ENCODE peak calls at places on chromosome 19, in five cellular contexts. Z, A, L, U and H are unnamed samples. For H3K27me3, the result is how much of the 10 kb centered on the place peaks cover.

GRCh38 chr19:37654118-37654517 is 1.1 kb downstream of the ZFP30 start:
- ATAC-seq in U (no peak), L (no peak), Z (no peak), A (no peak), H (no peak)

GRCh38 chr19:29748996-29749395 is 33.9 kb upstream of the C19orf12 start:
- ATAC-seq in Z (no peak), U (no peak), L (no peak), A (no peak), H (no peak)

GRCh38 chr19:11814707-11815050 is 606 bp downstream of the ZNF440 start:
- ATAC-seq in Z (peak), L (peak), A (peak), U (peak), H (no peak)

GRCh38 chr19:33291623-33292534 is 10.5 kb downstream of the CEBPA start:
- ATAC-seq in Z (peak), A (peak), L (no peak), U (no peak), H (no peak)

GRCh38 chr19:31015778-31016177 is 333.5 kb downstream of the TSHZ3 start:
- ATAC-seq in U (no peak), Z (no peak), A (no peak), L (no peak), H (no peak)

GRCh38 chr19:13844130-13844631 is 32.8 kb upstream of the NANOS3 start:
- ATAC-seq in U (no peak), Z (no peak), L (no peak), A (no peak), H (no peak)

GRCh38 chr19:5951338-5951861 is 26.5 kb downstream of the RANBP3 start:
- ATAC-seq in U (no peak), Z (no peak), L (peak), A (no peak), H (no peak)

GRCh38 chr19:602391-603301 is 13.0 kb downstream of the HCN2 start:
- ATAC-seq in U (no peak), Z (no peak), A (no peak), L (no peak), H (no peak)

GRCh38 chr19:19546751-19547162 is 8.7 kb downstream of the CILP2 start:
- ATAC-seq in A (no peak), U (no peak), L (no peak), Z (peak), H (no peak)

GRCh38 chr19:34259367-34259865 is 5.1 kb downstream of the GARRE1 start:
- ATAC-seq in U (no peak), L (no peak), Z (no peak), A (no peak), H (no peak)

GRCh38 chr19:31342926-31343325 is 6.3 kb downstream of the TSHZ3 start:
- ATAC-seq in L (no peak), U (no peak), Z (no peak), A (no peak), H (no peak)

GRCh38 chr19:43353606-43354304 is at the start of gene CD177:
- ATAC-seq in U (peak), L (no peak), Z (no peak), A (no peak), H (no peak)

GRCh38 chr19:55285225-55285890 is 1.6 kb downstream of the BRSK1 start:
- ATAC-seq in Z (peak), A (no peak), L (no peak), U (no peak), H (no peak)

GRCh38 chr19:42115705-42116104 is 16.5 kb downstream of the POU2F2 start:
- ATAC-seq in L (no peak), U (no peak), A (no peak), Z (no peak), H (no peak)

GRCh38 chr19:31000913-31001312 is 348.3 kb downstream of the TSHZ3 start:
- ATAC-seq in A (no peak), L (no peak), U (no peak), Z (no peak), H (no peak)

GRCh38 chr19:51750381-51751124 is 1.1 kb downstream of the FPR1 start:
- ATAC-seq in A (peak), U (no peak), L (no peak), Z (no peak), H (no peak)

GRCh38 chr19:3683405-3683865 is 16.8 kb downstream of the PIP5K1C start:
- ATAC-seq in L (peak), U (peak), A (no peak), Z (no peak), H (peak)

GRCh38 chr19:12737666-12738351 is 512 bp downstream of the GET3 start:
- ATAC-seq in L (peak), U (no peak), Z (peak), A (no peak), H (peak)

GRCh38 chr19:3465552-3465951 is 14.8 kb downstream of the SMIM24 start:
- ATAC-seq in Z (no peak), L (no peak), U (peak), A (no peak), H (no peak)

GRCh38 chr19:39199025-39199424 is 2.3 kb downstream of the NCCRP1 start:
- ATAC-seq in U (peak), L (peak), A (peak), Z (peak), H (peak)

GRCh38 chr19:42850981-42851717 is 28.4 kb downstream of the PSG1 start:
- ATAC-seq in Z (no peak), U (no peak), A (peak), L (no peak), H (peak)

GRCh38 chr19:38831142-38831605 is 420 bp downstream of the ECH1 start:
- ATAC-seq in L (peak), A (peak), U (peak), Z (peak), H (peak)

GRCh38 chr19:51365211-51366049 is 758 bp downstream of the ETFB start:
- ATAC-seq in Z (peak), U (peak), A (no peak), L (peak), H (no peak)

GRCh38 chr19:9175326-9175725 is 3.5 kb upstream of the OR7D2 start:
- ATAC-seq in L (no peak), U (no peak), A (no peak), Z (no peak), H (no peak)

GRCh38 chr19:34255546-34255945 is 1.2 kb downstream of the GARRE1 start:
- ATAC-seq in L (no peak), A (no peak), Z (no peak), U (no peak), H (no peak)

GRCh38 chr19:37932985-37933953 is 26.3 kb downstream of the SIPA1L3 start:
- ATAC-seq in L (peak), Z (peak), U (no peak), A (peak), H (no peak)

GRCh38 chr19:7507884-7508283 is 8.0 kb upstream of the ZNF358 start:
- ATAC-seq in Z (peak), L (peak), U (peak), A (peak), H (peak)

GRCh38 chr19:7326105-7326877 is 22.4 kb upstream of the ARHGEF18 start:
- ATAC-seq in U (peak), L (peak), A (no peak), Z (no peak), H (no peak)

GRCh38 chr19:6219147-6219525 is 60.6 kb downstream of the MLLT1 start:
- ATAC-seq in U (no peak), L (no peak), Z (no peak), A (no peak), H (no peak)

GRCh38 chr19:40413291-40413994 is at the start of gene PRX:
- ATAC-seq in A (no peak), L (no peak), Z (no peak), U (no peak), H (no peak)
- H3K27me3 ChIP-seq in A (under half), L (under half), Z (under half), U (under half), H (under half)

GRCh38 chr19:10223488-10224213 is 7.5 kb downstream of the S1PR2 start:
- ATAC-seq in Z (no peak), L (no peak), U (peak), A (no peak), H (no peak)

GRCh38 chr19:10217085-10217484 is 14.0 kb downstream of the S1PR2 start:
- ATAC-seq in U (peak), L (no peak), Z (peak), A (no peak), H (no peak)

GRCh38 chr19:10222201-10222890 is 8.8 kb downstream of the S1PR2 start:
- ATAC-seq in U (no peak), L (no peak), A (no peak), Z (no peak), H (no peak)

GRCh38 chr19:10219678-10220077 is 11.5 kb downstream of the S1PR2 start:
- ATAC-seq in U (peak), A (no peak), L (peak), Z (peak), H (no peak)

GRCh38 chr19:10220695-10221094 is 10.4 kb downstream of the S1PR2 start:
- ATAC-seq in L (no peak), U (no peak), A (no peak), Z (no peak), H (no peak)
- TF ChIP-seq EP300 in L (no peak), U (no peak), A (no peak), Z (no peak), H (no peak)

GRCh38 chr19:36149673-36150406 is 2.4 kb downstream of the COX7A1 start:
- ATAC-seq in U (no peak), A (no peak), L (no peak), Z (peak), H (no peak)

GRCh38 chr19:36152886-36153525 is 759 bp upstream of the COX7A1 start:
- ATAC-seq in U (no peak), Z (no peak), L (no peak), A (no peak), H (peak)

GRCh38 chr19:36152061-36152885 is at the start of gene COX7A1:
- ATAC-seq in U (peak), L (no peak), Z (no peak), A (peak), H (peak)

GRCh38 chr19:36150586-36150985 is 1.7 kb downstream of the COX7A1 start:
- ATAC-seq in A (no peak), L (no peak), Z (no peak), U (no peak), H (no peak)

DNA sequence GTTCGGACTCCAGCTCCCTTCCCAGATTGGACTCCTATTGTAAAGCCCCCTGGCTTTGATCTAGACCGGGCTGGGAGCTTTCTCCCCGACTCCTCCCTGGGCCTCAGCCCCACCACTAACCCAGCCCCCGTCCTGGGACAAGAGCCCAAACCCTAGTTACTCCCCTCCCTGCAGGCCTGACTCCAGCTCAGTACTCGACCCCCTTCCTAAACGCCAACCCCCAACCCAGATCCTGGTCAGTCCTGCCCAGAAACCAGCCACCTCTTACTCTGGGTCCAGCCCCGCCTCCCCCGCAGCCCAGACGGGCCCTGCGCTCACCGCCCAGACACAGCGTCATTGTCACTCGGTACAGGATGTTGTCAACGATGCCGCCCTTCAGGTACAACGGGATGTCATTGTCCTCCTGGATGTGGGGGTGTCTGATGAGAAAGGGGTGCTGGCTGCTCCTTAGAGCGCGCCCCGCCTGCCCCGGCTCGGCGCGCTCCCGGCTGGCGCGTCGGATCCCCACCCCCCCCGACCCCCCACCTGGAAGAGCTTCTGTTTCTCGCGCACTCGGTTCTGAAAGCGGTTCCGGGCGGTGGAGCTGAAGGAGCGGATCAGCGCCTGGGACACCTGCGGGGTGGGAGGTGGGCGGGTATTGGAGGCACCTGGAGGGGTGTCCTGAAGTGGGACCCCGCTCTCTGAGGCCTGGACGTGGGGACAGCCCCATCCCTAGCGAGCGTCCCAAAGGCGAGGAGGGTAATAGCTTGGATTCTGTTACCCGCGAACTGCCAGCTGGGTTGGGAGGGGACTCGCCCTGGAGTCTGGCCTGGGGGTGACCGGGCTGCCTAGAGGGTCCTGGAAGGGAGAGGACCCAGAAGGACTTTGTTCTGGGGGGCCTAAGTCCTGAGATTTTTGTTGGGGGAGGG is 849 bp downstream of the COX7A1 start:
- ATAC-seq in A (peak), U (peak), L (no peak), Z (no peak), H (peak)
- TF ChIP-seq POLR2A in A (peak), U (no peak), L (peak), Z (no peak), H (peak)

DNA sequence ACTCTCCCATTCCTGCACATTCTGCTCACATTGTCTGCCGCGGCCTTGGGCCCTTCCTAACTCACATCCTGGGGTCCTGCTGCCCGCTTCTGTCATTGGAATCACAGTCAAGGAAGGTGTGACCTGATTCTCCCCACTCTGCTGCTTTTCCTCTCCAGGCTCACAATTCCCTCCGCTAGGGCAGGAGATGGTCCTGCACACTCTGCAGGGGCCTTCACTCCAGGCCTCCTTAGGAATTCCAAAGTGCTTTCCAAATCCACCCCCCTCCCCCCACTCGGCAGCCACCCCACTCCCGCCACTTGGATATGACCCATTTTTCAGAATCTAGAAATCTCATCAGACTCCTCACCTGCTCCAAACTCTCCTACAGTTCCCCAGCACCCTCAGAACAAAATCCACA is 3.1 kb upstream of the SLC5A5 start:
- ATAC-seq in Z (no peak), L (no peak), U (no peak), A (no peak), H (no peak)
- H3K27me3 ChIP-seq in Z (under half), L (under half), U (under half), A (under half), H (under half)

DNA sequence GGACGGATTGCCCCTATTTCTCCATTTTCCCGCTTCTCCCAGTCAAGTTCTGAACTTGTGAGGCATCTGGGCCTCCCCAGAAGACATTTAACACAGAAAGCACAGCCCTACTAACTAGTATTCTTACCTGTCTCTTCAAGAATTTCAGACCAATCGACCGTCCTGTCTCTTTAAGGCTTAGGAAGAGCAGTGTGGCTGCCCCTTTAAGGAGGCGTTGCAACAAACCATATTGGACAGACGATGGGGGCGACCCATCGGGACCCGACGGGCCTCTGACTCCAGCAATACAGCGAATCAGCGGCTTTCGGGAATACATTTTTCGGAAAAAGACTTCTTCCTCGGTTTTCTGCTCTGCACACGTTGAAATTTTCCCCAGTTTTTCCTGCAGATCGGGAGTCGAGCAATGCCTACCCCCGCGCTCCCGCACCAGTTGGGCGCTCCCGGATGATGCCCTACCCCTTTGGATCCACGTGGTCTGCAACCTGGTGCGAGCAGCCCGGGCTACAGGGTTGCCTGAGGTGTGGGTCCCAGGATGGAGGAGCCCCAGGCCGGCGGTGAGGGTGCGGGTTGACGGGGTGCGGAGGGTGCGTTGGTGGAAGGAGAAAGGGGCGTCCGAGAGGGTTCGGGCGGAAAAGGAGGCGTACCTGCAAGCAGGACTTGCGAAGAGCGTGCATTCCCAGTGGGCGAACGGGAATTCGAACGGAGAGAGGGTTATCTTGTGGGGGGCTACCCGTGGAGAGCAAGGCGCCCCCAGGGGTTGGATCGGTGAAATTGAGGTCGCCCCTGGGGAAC is at the start of gene POLR1G:
- ATAC-seq in Z (peak), L (peak), A (peak), U (peak), H (peak)
- TF ChIP-seq EP300 in Z (no peak), L (peak), A (no peak), U (peak), H (no peak)

GRCh38 chr19:46080561-46080960 is 39.8 kb upstream of the IGFL4 start:
- ATAC-seq in A (peak), L (no peak), U (no peak), Z (no peak), H (no peak)
- TF ChIP-seq POLR2A in A (no peak), L (no peak), U (no peak), Z (no peak), H (no peak)

DNA sequence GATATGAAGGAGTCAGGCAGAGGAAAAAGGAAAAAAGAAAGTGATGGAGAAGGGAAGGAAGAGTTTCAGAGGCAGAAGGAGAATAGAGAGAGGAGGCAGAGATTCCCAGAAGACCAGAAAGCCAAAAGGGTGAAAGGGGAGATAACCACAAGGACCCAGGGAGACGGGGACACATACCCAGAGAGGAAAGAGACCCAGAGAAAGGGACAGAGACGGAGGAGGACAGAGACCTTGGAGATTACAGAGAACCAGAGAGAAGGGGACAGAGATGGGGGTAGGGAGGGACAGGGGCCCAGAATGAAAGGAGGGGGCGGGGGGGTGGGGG is 1.4 kb downstream of the PTH2 start:
- ATAC-seq in A (no peak), U (no peak), L (no peak), Z (no peak), H (no peak)
- H3K27me3 ChIP-seq in A (half or more), U (under half), L (under half), Z (under half), H (half or more)